ENCODE peak calls at places on chromosome 20, in seven cellular contexts. H is SK-N-MC; L is CD4-positive, alpha-beta T cell; Y is substantia nigra; F is lower lobe of right lung; E is mammary epithelial cell; Q is left ventricle myocardium inferior. M is an unnamed sample.

GRCh38 chr20:9660236-9660868 is 146.0 kb downstream of the LAMP5 start:
- DNase-seq in H (no peak), L (no peak), Y (no peak), F (no peak), E (peak; percentile 1), Q (no peak), M (no peak)

GRCh38 chr20:137668-138131 is 4.7 kb upstream of the DEFB126 start:
- DNase-seq in H (no peak), L (no peak), Y (no peak), F (no peak), E (no peak), Q (no peak), M (no peak)

GRCh38 chr20:46545077-46545826 is 5.2 kb downstream of the OCSTAMP start:
- DNase-seq in H (no peak), L (no peak), Y (no peak), F (no peak), E (no peak), Q (no peak), M (no peak)

GRCh38 chr20:40687384-40688128 is 1.5 kb downstream of the MAFB start:
- DNase-seq in H (no peak), L (no peak), Y (peak; percentile 37), F (peak; percentile 87), E (peak; percentile 47), Q (peak; percentile 77), M (no peak)

GRCh38 chr20:41365785-41366545 is 653 bp downstream of the EMILIN3 start:
- DNase-seq in H (no peak), L (no peak), Y (no peak), F (no peak), E (no peak), Q (no peak), M (no peak)

GRCh38 chr20:8434326-8434876 is 302.3 kb downstream of the PLCB1 start:
- DNase-seq in H (no peak), L (no peak), Y (no peak), F (no peak), E (no peak), Q (no peak), M (no peak)

GRCh38 chr20:3785240-3786125 is 1.1 kb downstream of the CENPB start:
- DNase-seq in H (no peak), L (no peak), Y (no peak), F (peak; percentile 63), E (no peak), Q (peak; percentile 29), M (no peak)

GRCh38 chr20:62215991-62216635 is 4.0 kb downstream of the HRH3 start:
- DNase-seq in H (no peak), L (no peak), Y (no peak), F (no peak), E (no peak), Q (no peak), M (no peak)

GRCh38 chr20:37886851-37887297 is 16.1 kb upstream of the VSTM2L start:
- DNase-seq in H (no peak), L (no peak), Y (no peak), F (peak; percentile 58), E (no peak), Q (peak; percentile 79), M (no peak)

DNA sequence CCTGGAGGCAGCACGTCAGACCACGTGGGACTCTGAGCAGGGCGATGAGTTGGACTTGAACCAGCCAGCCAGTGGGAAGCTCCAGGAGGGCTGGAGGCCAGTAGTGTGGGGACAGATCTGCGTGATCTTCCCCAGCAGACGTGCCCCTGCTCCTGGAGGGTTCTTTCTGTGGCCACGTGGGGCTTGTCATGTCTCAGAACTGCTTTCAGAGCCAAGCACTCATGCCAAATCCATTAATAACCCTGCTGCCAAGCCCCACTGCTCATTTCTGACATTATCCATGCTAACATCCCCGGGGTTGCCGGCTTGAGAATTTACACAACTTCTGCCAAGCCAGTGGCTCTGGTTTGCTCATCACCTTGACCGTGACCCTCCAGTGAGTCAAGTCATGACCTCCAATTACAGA is 38.3 kb downstream of the SIRPA start:
- DNase-seq in H (no peak), L (no peak), Y (no peak), F (no peak), E (no peak), Q (peak; percentile 76), M (no peak)
- H3K27ac ChIP-seq in H (peak overlapping the region; percentile 25), L (no peak overlapping the region), Y (peak overlapping the region; percentile 7), F (no peak overlapping the region), E (peak overlapping the region; percentile 1), Q (peak overlapping the region; percentile 78), M (no peak overlapping the region)

GRCh38 chr20:32519367-32519730 is 65.8 kb downstream of the NOL4L start:
- DNase-seq in H (no peak), L (no peak), Y (no peak), F (peak; percentile 18), E (no peak), Q (no peak), M (no peak)

GRCh38 chr20:32522525-32522774 is 62.7 kb downstream of the NOL4L start:
- DNase-seq in H (no peak), L (no peak), Y (no peak), F (peak; percentile 18), E (no peak), Q (no peak), M (no peak)

GRCh38 chr20:32518593-32519366 is 66.4 kb downstream of the NOL4L start:
- DNase-seq in H (no peak), L (no peak), Y (no peak), F (peak; percentile 30), E (peak; percentile 42), Q (no peak), M (no peak)

GRCh38 chr20:32521780-32522524 is 63.2 kb downstream of the NOL4L start:
- DNase-seq in H (no peak), L (peak; percentile 53), Y (peak; percentile 62), F (peak; percentile 67), E (no peak), Q (peak; percentile 49), M (no peak)

DNA sequence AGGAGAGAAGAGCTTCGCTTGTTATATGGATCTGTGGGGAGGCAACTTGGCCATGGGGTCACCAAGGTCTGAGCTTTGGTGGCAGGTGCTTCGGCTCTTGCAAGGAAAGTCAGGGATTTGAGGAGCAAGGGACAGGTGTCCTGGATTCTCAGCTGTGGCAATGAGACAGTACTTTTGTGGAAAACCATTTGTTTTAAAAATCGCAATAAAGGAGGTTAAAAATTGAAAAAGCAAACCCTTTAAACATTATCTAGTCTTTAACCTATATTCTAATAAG is 64.3 kb downstream of the NOL4L start:
- DNase-seq in H (no peak), L (no peak), Y (no peak), F (no peak), E (no peak), Q (no peak), M (no peak)
- H3K27ac ChIP-seq in H (no peak overlapping the region), L (no peak overlapping the region), Y (no peak overlapping the region), F (no peak overlapping the region), E (no peak overlapping the region), Q (no peak overlapping the region), M (no peak overlapping the region)

GRCh38 chr20:50287512-50287911 is 96.9 kb downstream of the CEBPB start:
- DNase-seq in H (no peak), L (no peak), Y (no peak), F (no peak), E (no peak), Q (no peak), M (no peak)
- H3K27ac ChIP-seq in H (no peak overlapping the region), L (no peak overlapping the region), Y (no peak overlapping the region), F (no peak overlapping the region), E (no peak overlapping the region), Q (no peak overlapping the region), M (no peak overlapping the region)

GRCh38 chr20:31673943-31674463 is 36.3 kb downstream of the COX4I2 start:
- DNase-seq in H (no peak), L (no peak), Y (no peak), F (no peak), E (no peak), Q (no peak), M (no peak)

GRCh38 chr20:31669876-31670275 is 32.2 kb downstream of the COX4I2 start:
- DNase-seq in H (no peak), L (no peak), Y (no peak), F (no peak), E (no peak), Q (no peak), M (no peak)

GRCh38 chr20:31670371-31671228 is 32.9 kb downstream of the COX4I2 start:
- DNase-seq in H (no peak), L (no peak), Y (peak; percentile 92), F (peak; percentile 70), E (no peak), Q (peak; percentile 78), M (no peak)

GRCh38 chr20:31673435-31673834 is 35.7 kb downstream of the COX4I2 start:
- DNase-seq in H (no peak), L (no peak), Y (no peak), F (no peak), E (no peak), Q (no peak), M (no peak)

DNA sequence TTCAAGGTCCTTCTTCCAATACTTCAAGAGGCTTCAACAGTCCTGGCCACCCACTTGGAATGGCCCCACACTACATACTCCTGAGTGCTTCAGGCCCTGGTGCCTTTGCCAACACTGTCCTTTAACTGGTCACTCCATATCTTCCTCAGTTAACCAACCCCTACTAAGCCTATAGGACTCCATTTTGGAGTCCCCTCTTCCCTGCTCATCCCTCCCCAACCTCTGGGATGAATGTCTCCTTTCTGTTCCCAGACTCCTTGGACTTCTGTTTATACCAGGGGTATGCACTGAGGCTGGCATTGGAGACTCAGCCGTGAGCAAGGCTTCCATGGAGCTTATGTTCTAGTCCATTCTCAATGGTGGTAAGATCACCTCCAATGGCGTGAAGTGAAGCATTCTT is 33.6 kb downstream of the COX4I2 start:
- DNase-seq in H (no peak), L (no peak), Y (no peak), F (no peak), E (no peak), Q (no peak), M (no peak)
- H3K27ac ChIP-seq in H (no peak overlapping the region), L (no peak overlapping the region), Y (peak overlapping the region; percentile 100), F (peak overlapping the region; percentile 74), E (no peak overlapping the region), Q (peak overlapping the region; percentile 95), M (peak overlapping the region; percentile 39)

GRCh38 chr20:13008761-13009681 is at the start of gene SPTLC3:
- DNase-seq in H (no peak), L (no peak), Y (no peak), F (no peak), E (peak; percentile 72), Q (no peak), M (no peak)
- H3K27ac ChIP-seq in H (no peak within 1 kb of the TSS), L (no peak within 1 kb of the TSS), Y (no peak within 1 kb of the TSS), F (peak within 1 kb of the TSS; percentile 70), E (peak within 1 kb of the TSS; percentile 85), Q (peak within 1 kb of the TSS; percentile 79), M (peak within 1 kb of the TSS; percentile 63)

DNA sequence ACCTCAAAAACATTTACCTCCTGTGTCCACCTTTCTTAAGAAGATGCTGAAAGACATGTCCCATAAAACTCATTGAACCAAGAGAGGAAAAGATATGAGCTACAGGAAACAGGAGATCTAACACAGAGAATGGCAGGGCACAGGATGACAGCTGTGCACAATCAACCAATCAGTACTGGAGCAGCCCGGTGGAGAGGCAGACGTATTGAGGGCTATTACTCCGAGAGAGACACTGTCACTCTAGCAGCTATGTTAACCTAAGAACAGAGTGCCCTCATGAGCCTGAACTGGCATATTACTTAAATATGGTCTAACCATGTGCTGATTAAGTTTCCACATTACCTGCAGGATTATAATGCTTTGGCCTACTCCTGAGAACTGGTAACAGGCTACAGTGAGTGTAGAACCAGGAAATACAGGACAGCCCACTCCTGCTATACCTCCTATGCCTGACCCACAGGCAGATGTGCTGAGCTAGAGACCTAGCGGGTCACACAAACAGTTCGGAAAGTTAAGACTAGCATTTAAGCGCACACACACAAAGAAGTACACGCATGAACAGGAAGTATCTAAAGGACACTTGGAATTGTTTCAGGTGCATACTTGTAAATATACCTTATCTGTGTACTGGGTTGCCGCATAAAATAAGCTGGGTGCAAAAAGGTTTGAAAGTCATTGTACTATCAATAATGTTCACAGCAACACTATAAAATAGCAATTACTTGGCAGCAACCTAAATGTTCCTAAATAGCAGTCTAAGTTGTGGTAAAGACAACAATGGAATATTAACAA is 199.3 kb upstream of the SHLD1 start:
- DNase-seq in H (no peak), L (no peak), Y (no peak), F (no peak), E (no peak), Q (no peak), M (no peak)
- H3K27ac ChIP-seq in H (no peak overlapping the region), L (no peak overlapping the region), Y (no peak overlapping the region), F (no peak overlapping the region), E (no peak overlapping the region), Q (no peak overlapping the region), M (no peak overlapping the region)

M was measured in epithelial cell of prostate.